ENCODE peak calls at places on chromosomes 1 and 21, in eight cellular contexts. One of them, this sample, is unnamed.

GRCh38 chr21:45454924-45455315 is 50.0 kb downstream of the COL18A1 start:
- DNase-seq in pancreas: no peak
- DNase-seq in right lobe of liver: no peak
- DNase-seq in cardiac fibroblast: peak; percentile 58
- DNase-seq in WTC11: no peak
- DNase-seq in tibial nerve: no peak
- DNase-seq in neural crest cell: no peak
- DNase-seq in fibroblast of mammary gland: no peak
- DNase-seq in this sample: peak; percentile 11

GRCh38 chr1:67479146-67479891 is 49.1 kb upstream of the SERBP1 start:
- DNase-seq in pancreas: peak; percentile 57
- DNase-seq in right lobe of liver: no peak
- DNase-seq in cardiac fibroblast: peak; percentile 31
- DNase-seq in WTC11: no peak
- DNase-seq in tibial nerve: no peak
- DNase-seq in neural crest cell: no peak
- DNase-seq in fibroblast of mammary gland: peak; percentile 21
- DNase-seq in this sample: no peak

GRCh38 chr1:192783793-192784192 is 25.0 kb upstream of the RGS2 start:
- DNase-seq in pancreas: no peak
- DNase-seq in right lobe of liver: no peak
- DNase-seq in cardiac fibroblast: no peak
- DNase-seq in WTC11: no peak
- DNase-seq in tibial nerve: no peak
- DNase-seq in neural crest cell: no peak
- DNase-seq in fibroblast of mammary gland: no peak
- DNase-seq in this sample: no peak

GRCh38 chr1:182611787-182612186 is 7.6 kb upstream of the RGS16 start:
- DNase-seq in pancreas: no peak
- DNase-seq in right lobe of liver: no peak
- DNase-seq in cardiac fibroblast: no peak
- DNase-seq in WTC11: peak; percentile 60
- DNase-seq in tibial nerve: no peak
- DNase-seq in neural crest cell: no peak
- DNase-seq in fibroblast of mammary gland: no peak
- DNase-seq in this sample: peak; percentile 71

GRCh38 chr1:200979574-200980451 is 43.7 kb downstream of the KIF21B start:
- DNase-seq in pancreas: no peak
- DNase-seq in right lobe of liver: no peak
- DNase-seq in cardiac fibroblast: peak; percentile 10
- DNase-seq in WTC11: peak; percentile 90
- DNase-seq in tibial nerve: no peak
- DNase-seq in neural crest cell: peak; percentile 75
- DNase-seq in fibroblast of mammary gland: peak; percentile 19
- DNase-seq in this sample: peak; percentile 82

GRCh38 chr1:84377480-84378095 is 20.7 kb upstream of the DNASE2B start:
- DNase-seq in pancreas: no peak
- DNase-seq in right lobe of liver: no peak
- DNase-seq in cardiac fibroblast: peak; percentile 81
- DNase-seq in WTC11: no peak
- DNase-seq in tibial nerve: no peak
- DNase-seq in neural crest cell: no peak
- DNase-seq in fibroblast of mammary gland: peak; percentile 87
- DNase-seq in this sample: no peak

GRCh38 chr1:109840011-109840629 is 70.5 kb upstream of the CSF1 start:
- DNase-seq in pancreas: no peak
- DNase-seq in right lobe of liver: no peak
- DNase-seq in cardiac fibroblast: peak; percentile 91
- DNase-seq in WTC11: no peak
- DNase-seq in tibial nerve: no peak
- DNase-seq in neural crest cell: no peak
- DNase-seq in fibroblast of mammary gland: no peak
- DNase-seq in this sample: no peak

GRCh38 chr1:42195841-42196240 is 31.3 kb upstream of the GUCA2A start:
- DNase-seq in pancreas: no peak
- DNase-seq in right lobe of liver: no peak
- DNase-seq in cardiac fibroblast: no peak
- DNase-seq in WTC11: no peak
- DNase-seq in tibial nerve: no peak
- DNase-seq in neural crest cell: no peak
- DNase-seq in fibroblast of mammary gland: no peak
- DNase-seq in this sample: no peak

GRCh38 chr1:18495635-18496034 is 14.9 kb downstream of the KLHDC7A start:
- DNase-seq in pancreas: no peak
- DNase-seq in right lobe of liver: no peak
- DNase-seq in cardiac fibroblast: no peak
- DNase-seq in WTC11: no peak
- DNase-seq in tibial nerve: no peak
- DNase-seq in neural crest cell: no peak
- DNase-seq in fibroblast of mammary gland: no peak
- DNase-seq in this sample: no peak

GRCh38 chr1:35717911-35718476 is 690 bp downstream of the C1orf216 start:
- DNase-seq in pancreas: no peak
- DNase-seq in right lobe of liver: no peak
- DNase-seq in cardiac fibroblast: peak; percentile 79
- DNase-seq in WTC11: peak; percentile 43
- DNase-seq in tibial nerve: no peak
- DNase-seq in neural crest cell: no peak
- DNase-seq in fibroblast of mammary gland: peak; percentile 73
- DNase-seq in this sample: no peak

GRCh38 chr1:42557230-42557851 is 94.3 kb downstream of the CCDC30 start:
- DNase-seq in pancreas: no peak
- DNase-seq in right lobe of liver: no peak
- DNase-seq in cardiac fibroblast: no peak
- DNase-seq in WTC11: no peak
- DNase-seq in tibial nerve: no peak
- DNase-seq in neural crest cell: no peak
- DNase-seq in fibroblast of mammary gland: no peak
- DNase-seq in this sample: no peak

GRCh38 chr1:163295949-163296348 is 25.8 kb upstream of the NUF2 start:
- DNase-seq in pancreas: no peak
- DNase-seq in right lobe of liver: no peak
- DNase-seq in cardiac fibroblast: no peak
- DNase-seq in WTC11: no peak
- DNase-seq in tibial nerve: no peak
- DNase-seq in neural crest cell: no peak
- DNase-seq in fibroblast of mammary gland: no peak
- DNase-seq in this sample: no peak

GRCh38 chr1:26677306-26678115 is 18.3 kb upstream of the ARID1A start:
- DNase-seq in pancreas: peak; percentile 93
- DNase-seq in right lobe of liver: peak; percentile 84
- DNase-seq in cardiac fibroblast: peak; percentile 81
- DNase-seq in WTC11: peak; percentile 57
- DNase-seq in tibial nerve: peak; percentile 67
- DNase-seq in neural crest cell: no peak
- DNase-seq in fibroblast of mammary gland: peak; percentile 75
- DNase-seq in this sample: no peak

GRCh38 chr21:14864211-14865021 is 200.4 kb downstream of the NRIP1 start:
- DNase-seq in pancreas: peak; percentile 68
- DNase-seq in right lobe of liver: peak; percentile 88
- DNase-seq in cardiac fibroblast: peak; percentile 83
- DNase-seq in WTC11: peak; percentile 77
- DNase-seq in tibial nerve: peak; percentile 42
- DNase-seq in neural crest cell: peak; percentile 74
- DNase-seq in fibroblast of mammary gland: peak; percentile 84
- DNase-seq in this sample: peak; percentile 85

GRCh38 chr21:14863745-14864210 is 201.0 kb downstream of the NRIP1 start:
- DNase-seq in pancreas: no peak
- DNase-seq in right lobe of liver: no peak
- DNase-seq in cardiac fibroblast: peak; percentile 25
- DNase-seq in WTC11: no peak
- DNase-seq in tibial nerve: no peak
- DNase-seq in neural crest cell: no peak
- DNase-seq in fibroblast of mammary gland: peak; percentile 30
- DNase-seq in this sample: no peak

GRCh38 chr21:14858309-14858708 is 206.5 kb downstream of the NRIP1 start:
- DNase-seq in pancreas: no peak
- DNase-seq in right lobe of liver: no peak
- DNase-seq in cardiac fibroblast: no peak
- DNase-seq in WTC11: no peak
- DNase-seq in tibial nerve: no peak
- DNase-seq in neural crest cell: no peak
- DNase-seq in fibroblast of mammary gland: no peak
- DNase-seq in this sample: no peak

GRCh38 chr21:14866859-14867560 is 197.8 kb downstream of the NRIP1 start:
- DNase-seq in pancreas: no peak
- DNase-seq in right lobe of liver: no peak
- DNase-seq in cardiac fibroblast: no peak
- DNase-seq in WTC11: no peak
- DNase-seq in tibial nerve: no peak
- DNase-seq in neural crest cell: no peak
- DNase-seq in fibroblast of mammary gland: no peak
- DNase-seq in this sample: no peak

DNA sequence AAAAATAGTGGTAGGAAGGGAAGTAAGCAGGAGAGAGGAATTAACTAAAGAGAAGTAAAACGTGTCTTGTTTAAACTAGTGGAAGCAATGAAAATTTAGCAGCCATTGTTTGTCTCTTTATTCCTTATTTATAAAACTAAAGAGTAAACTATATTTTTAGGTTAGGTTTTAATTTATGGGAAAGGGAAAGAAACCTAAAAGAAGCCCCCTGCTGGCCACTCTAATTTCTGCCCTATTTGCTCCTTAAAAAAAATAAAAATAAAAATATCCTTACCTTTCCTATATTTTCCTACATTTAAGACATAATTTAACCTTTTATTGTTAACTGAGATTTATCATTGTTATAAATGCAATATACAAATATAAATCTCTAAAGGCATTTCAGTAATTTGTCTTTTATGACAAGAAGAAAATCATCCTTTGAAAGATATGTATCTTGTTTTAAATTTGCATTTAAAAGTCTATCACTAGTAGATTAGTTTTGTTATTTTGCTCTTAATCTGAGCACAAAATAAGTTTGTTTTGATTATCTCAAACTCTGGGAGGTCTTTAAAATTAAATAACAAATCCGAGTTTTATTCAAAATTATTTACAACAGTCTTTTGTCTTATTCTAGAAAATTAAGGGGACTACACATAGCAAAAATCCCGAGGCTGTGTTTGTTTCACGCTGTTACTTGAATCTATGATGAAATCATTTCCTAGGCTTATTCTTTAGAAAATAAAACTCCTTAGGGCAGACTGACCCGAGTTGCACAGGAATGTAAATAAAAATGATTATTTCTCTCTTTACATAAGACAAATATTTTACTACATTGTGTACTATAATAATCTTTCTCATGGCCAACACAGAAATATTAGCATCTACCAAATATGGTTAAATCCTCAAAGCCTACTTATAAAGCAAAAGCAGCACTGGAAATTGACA is 201.7 kb downstream of the NRIP1 start:
- DNase-seq in pancreas: no peak
- DNase-seq in right lobe of liver: no peak
- DNase-seq in cardiac fibroblast: peak; percentile 42
- DNase-seq in WTC11: no peak
- DNase-seq in tibial nerve: no peak
- DNase-seq in neural crest cell: no peak
- DNase-seq in fibroblast of mammary gland: peak; percentile 26
- DNase-seq in this sample: no peak
- TF ChIP-seq CTCF in pancreas: peak; percentile 36
- TF ChIP-seq CTCF in right lobe of liver: peak; percentile 40
- TF ChIP-seq CTCF in cardiac fibroblast: peak; percentile 56
- TF ChIP-seq CTCF in WTC11: peak; percentile 57
- TF ChIP-seq CTCF in tibial nerve: peak; percentile 18
- TF ChIP-seq CTCF in neural crest cell: peak; percentile 88
- TF ChIP-seq CTCF in fibroblast of mammary gland: peak; percentile 62
- TF ChIP-seq CTCF in this sample: peak; percentile 90

GRCh38 chr1:46017876-46018503 is 114.4 kb downstream of the PIK3R3 start:
- DNase-seq in pancreas: no peak
- DNase-seq in right lobe of liver: no peak
- DNase-seq in cardiac fibroblast: no peak
- DNase-seq in WTC11: no peak
- DNase-seq in tibial nerve: no peak
- DNase-seq in neural crest cell: no peak
- DNase-seq in fibroblast of mammary gland: no peak
- DNase-seq in this sample: no peak
- TF ChIP-seq CTCF in pancreas: no peak
- TF ChIP-seq CTCF in right lobe of liver: no peak
- TF ChIP-seq CTCF in cardiac fibroblast: no peak
- TF ChIP-seq CTCF in WTC11: no peak
- TF ChIP-seq CTCF in tibial nerve: no peak
- TF ChIP-seq CTCF in neural crest cell: no peak
- TF ChIP-seq CTCF in fibroblast of mammary gland: no peak
- TF ChIP-seq CTCF in this sample: no peak

GRCh38 chr1:11802973-11803885 is 2.5 kb downstream of the MTHFR start:
- DNase-seq in pancreas: peak; percentile 77
- DNase-seq in right lobe of liver: peak; percentile 90
- DNase-seq in cardiac fibroblast: peak; percentile 99
- DNase-seq in WTC11: peak; percentile 92
- DNase-seq in tibial nerve: peak; percentile 91
- DNase-seq in neural crest cell: peak; percentile 75
- DNase-seq in fibroblast of mammary gland: peak; percentile 98
- DNase-seq in this sample: peak; percentile 96
- TF ChIP-seq CTCF in pancreas: no peak
- TF ChIP-seq CTCF in right lobe of liver: no peak
- TF ChIP-seq CTCF in cardiac fibroblast: no peak
- TF ChIP-seq CTCF in WTC11: no peak
- TF ChIP-seq CTCF in tibial nerve: peak; percentile 2
- TF ChIP-seq CTCF in neural crest cell: no peak
- TF ChIP-seq CTCF in fibroblast of mammary gland: no peak
- TF ChIP-seq CTCF in this sample: no peak

DNA sequence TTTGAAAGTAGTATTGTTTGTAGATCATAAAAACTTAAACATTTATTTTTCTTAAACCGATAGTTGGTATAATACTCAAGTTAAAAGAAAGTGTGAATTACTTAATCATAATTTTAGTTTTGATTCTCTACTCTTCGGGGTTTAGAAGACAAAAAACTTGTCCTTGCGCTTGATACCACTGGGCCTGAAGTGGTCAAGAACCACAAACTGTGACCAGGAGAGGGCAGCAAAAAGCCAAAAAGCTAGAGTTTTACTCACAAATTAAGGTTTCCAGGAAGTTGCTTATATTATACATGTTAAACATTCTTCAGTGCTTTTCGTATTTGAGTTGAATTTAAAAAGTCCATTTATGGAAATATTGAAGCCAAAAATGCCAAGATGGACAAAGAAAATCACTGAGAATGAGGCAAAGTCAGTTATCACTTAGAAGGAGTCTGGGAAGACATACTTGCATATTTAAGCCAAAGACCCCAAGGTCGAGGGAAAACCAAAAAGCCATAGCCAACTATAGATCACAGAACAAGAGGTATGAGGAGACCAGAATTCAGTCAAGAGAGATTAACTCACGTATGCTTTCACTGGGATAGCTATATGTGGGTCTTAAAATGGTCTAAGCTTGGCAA is 34.2 kb downstream of the EFCAB7 start:
- DNase-seq in pancreas: peak; percentile 34
- DNase-seq in right lobe of liver: no peak
- DNase-seq in cardiac fibroblast: peak; percentile 60
- DNase-seq in WTC11: peak; percentile 52
- DNase-seq in tibial nerve: no peak
- DNase-seq in neural crest cell: peak; percentile 30
- DNase-seq in fibroblast of mammary gland: peak; percentile 56
- DNase-seq in this sample: peak; percentile 45
- TF ChIP-seq CTCF in pancreas: peak; percentile 51
- TF ChIP-seq CTCF in right lobe of liver: peak; percentile 50
- TF ChIP-seq CTCF in cardiac fibroblast: peak; percentile 69
- TF ChIP-seq CTCF in WTC11: peak; percentile 55
- TF ChIP-seq CTCF in tibial nerve: no peak
- TF ChIP-seq CTCF in neural crest cell: peak; percentile 71
- TF ChIP-seq CTCF in fibroblast of mammary gland: peak; percentile 71
- TF ChIP-seq CTCF in this sample: peak; percentile 71

GRCh38 chr1:231691618-231692259 is 65.1 kb downstream of the DISC1 start:
- DNase-seq in pancreas: no peak
- DNase-seq in right lobe of liver: no peak
- DNase-seq in cardiac fibroblast: peak; percentile 64
- DNase-seq in WTC11: peak; percentile 82
- DNase-seq in tibial nerve: no peak
- DNase-seq in neural crest cell: peak; percentile 58
- DNase-seq in fibroblast of mammary gland: peak; percentile 14
- DNase-seq in this sample: peak; percentile 81
- TF ChIP-seq CTCF in pancreas: peak; percentile 22
- TF ChIP-seq CTCF in right lobe of liver: peak; percentile 22
- TF ChIP-seq CTCF in cardiac fibroblast: peak; percentile 95
- TF ChIP-seq CTCF in WTC11: peak; percentile 88
- TF ChIP-seq CTCF in tibial nerve: peak; percentile 92
- TF ChIP-seq CTCF in neural crest cell: peak; percentile 75
- TF ChIP-seq CTCF in fibroblast of mammary gland: peak; percentile 58
- TF ChIP-seq CTCF in this sample: peak; percentile 87

This sample was measured in glutamatergic neuron.